ENCODE peak calls at places on chromosomes 4 and X, in nine cellular contexts. G, W, Y, D, V, Q, B, I and U are unnamed samples.

GRCh38 chr4:9962611-9963314 is 58.5 kb downstream of the SLC2A9 start:
- DNase-seq in W (no peak), Q (no peak), V (no peak), G (no peak), D (no peak), Y (no peak), I (no peak), B (no peak), U (no peak)

GRCh38 chrX:74422576-74423288 is 1.4 kb downstream of the SLC16A2 start:
- DNase-seq in W (peak; percentile 78), G (peak; percentile 63), V (peak; percentile 71), Q (peak; percentile 50), B (peak; percentile 72), I (peak; percentile 16), Y (peak; percentile 1), D (no peak), U (no peak)

GRCh38 chr4:155745984-155746383 is 12.8 kb upstream of the GUCY1B1 start:
- DNase-seq in Q (peak; percentile 88), W (peak; percentile 49), B (no peak), V (peak; percentile 28), D (no peak), I (no peak), Y (peak; percentile 33), G (no peak), U (peak; percentile 30)

GRCh38 chr4:121551271-121551670 is 145.5 kb downstream of the ANXA5 start:
- DNase-seq in W (no peak), D (no peak), I (no peak), G (no peak), Y (no peak), V (no peak), B (no peak), Q (peak; percentile 27), U (no peak)

GRCh38 chrX:72094894-72095293 is 36.8 kb downstream of the RTL5 start:
- DNase-seq in Y (no peak), D (no peak), B (peak; percentile 24), I (no peak), W (peak; percentile 54), G (peak; percentile 66), V (peak; percentile 52), Q (peak; percentile 7), U (no peak)

GRCh38 chr4:74390677-74391076 is 25.7 kb downstream of the EREG start:
- DNase-seq in D (no peak), W (no peak), Q (no peak), Y (no peak), G (no peak), I (no peak), B (no peak), V (no peak), U (no peak)

GRCh38 chrX:137034508-137034872 is 695 bp upstream of the GPR101 start:
- DNase-seq in I (no peak), V (no peak), B (no peak), Q (no peak), W (no peak), D (no peak), G (no peak), Y (no peak), U (no peak)

GRCh38 chr4:2324891-2325290 is 63.0 kb upstream of the MXD4 start:
- DNase-seq in Y (no peak), G (no peak), W (peak; percentile 21), V (no peak), I (no peak), D (no peak), Q (peak; percentile 34), B (no peak), U (no peak)

GRCh38 chr4:86959588-86960500 is 25.0 kb downstream of the AFF1 start:
- DNase-seq in D (no peak), G (no peak), Y (no peak), B (no peak), W (no peak), Q (no peak), I (no peak), V (no peak), U (no peak)

GRCh38 chr4:40124690-40125089 is 68.0 kb downstream of the N4BP2 start:
- DNase-seq in Y (no peak), D (no peak), V (no peak), I (no peak), B (no peak), W (no peak), Q (no peak), G (no peak), U (no peak)

GRCh38 chr4:19324175-19324574 is 927.5 kb upstream of the SLIT2 start:
- DNase-seq in Y (no peak), G (no peak), Q (no peak), B (no peak), V (no peak), I (no peak), W (no peak), D (no peak), U (no peak)

GRCh38 chrX:131801911-131802310 is 221.2 kb upstream of the STK26 start:
- DNase-seq in V (no peak), I (no peak), D (no peak), G (no peak), Q (no peak), W (no peak), Y (no peak), B (no peak), U (no peak)

GRCh38 chr4:21139327-21139726 is 439.1 kb downstream of the PACRGL start:
- DNase-seq in Y (no peak), I (no peak), G (no peak), B (no peak), V (no peak), Q (no peak), D (no peak), W (no peak), U (no peak)

GRCh38 chrX:23008431-23009099 is 8.8 kb downstream of the DDX53 start:
- DNase-seq in B (peak; percentile 1), D (no peak), G (no peak), W (peak; percentile 53), V (peak; percentile 57), Y (peak; percentile 10), I (peak; percentile 11), Q (peak; percentile 27), U (peak; percentile 19)

GRCh38 chr4:38046735-38047487 is 86.7 kb downstream of the PTTG2 start:
- DNase-seq in W (peak; percentile 33), V (peak; percentile 65), B (no peak), D (no peak), Y (no peak), Q (peak; percentile 45), I (no peak), G (no peak), U (no peak)

GRCh38 chr4:123555500-123556273 is 159.1 kb downstream of the SPRY1 start:
- DNase-seq in D (peak; percentile 38), G (no peak), V (peak; percentile 99), B (peak; percentile 80), Y (peak; percentile 88), W (peak; percentile 99), Q (peak; percentile 92), I (peak; percentile 92), U (peak; percentile 81)

GRCh38 chr4:16505726-16506125 is 279.5 kb upstream of the TAPT1 start:
- DNase-seq in I (no peak), G (no peak), V (peak; percentile 46), Q (peak; percentile 30), W (peak; percentile 57), D (no peak), Y (no peak), B (no peak), U (no peak)

GRCh38 chr4:118076958-118077766 is 42.9 kb downstream of the NDST3 start:
- DNase-seq in B (peak; percentile 20), Q (peak; percentile 46), G (no peak), D (no peak), Y (no peak), W (peak; percentile 57), V (peak; percentile 71), I (no peak), U (no peak)

GRCh38 chrX:13721371-13721770 is 13.0 kb downstream of the TRAPPC2 start:
- DNase-seq in I (no peak), G (no peak), D (no peak), W (no peak), Y (no peak), Q (peak; percentile 62), V (no peak), B (no peak), U (no peak)

GRCh38 chr4:57308301-57308700 is 198.1 kb upstream of the IGFBP7 start:
- DNase-seq in W (no peak), G (no peak), B (no peak), I (no peak), D (no peak), Y (no peak), Q (no peak), V (no peak), U (no peak)

DNA sequence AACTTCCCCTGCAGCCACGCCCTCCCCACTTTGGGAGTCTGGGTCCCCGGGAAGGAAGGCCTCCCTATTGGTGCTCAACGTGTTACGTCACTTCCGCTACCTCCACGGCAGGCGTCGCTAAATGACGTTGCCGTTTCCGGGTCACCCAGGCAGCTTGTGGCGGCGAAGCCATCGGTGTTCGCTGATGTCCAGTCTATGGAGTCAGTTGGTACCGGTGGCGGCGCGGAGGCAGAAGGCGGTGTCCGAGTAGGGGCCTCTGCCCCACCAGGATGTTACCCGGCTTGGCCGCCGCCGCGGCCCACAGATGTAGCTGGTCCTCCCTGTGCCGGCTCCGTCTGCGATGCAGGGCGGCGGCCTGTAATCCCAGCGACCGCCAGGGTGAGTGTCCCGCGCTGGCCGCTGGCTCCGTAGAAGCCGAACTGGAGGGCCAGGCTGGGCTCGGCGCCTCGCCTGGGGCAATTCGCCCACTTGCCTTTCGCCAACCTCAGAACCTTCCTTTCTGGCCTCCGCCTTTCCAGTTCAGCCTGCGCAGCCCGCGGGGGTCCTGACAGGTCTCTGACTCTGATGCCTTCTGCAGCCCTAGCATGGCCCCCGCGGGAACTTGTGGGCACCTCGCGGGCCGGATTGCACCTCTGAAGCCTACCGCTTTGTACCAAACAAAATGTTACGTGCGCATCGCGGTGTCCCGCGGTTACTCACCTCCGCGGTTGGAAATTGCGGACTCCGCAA is at the start of gene SLC30A9:
- DNase-seq in W (peak; percentile 95), Q (peak; percentile 93), I (peak; percentile 84), Y (peak; percentile 85), G (peak; percentile 92), B (peak; percentile 96), D (peak; percentile 75), V (peak; percentile 93), U (peak; percentile 78)
- TF ChIP-seq CTCF in W (peak; percentile 30), Q (no peak), I (peak; percentile 48), Y (no peak), G (peak; percentile 48), B (peak; percentile 68), D (peak; percentile 52), V (peak; percentile 51), U (peak; percentile 24)

GRCh38 chr4:48197643-48198237 is 63.7 kb upstream of the TXK start:
- DNase-seq in G (no peak), B (no peak), Y (no peak), W (no peak), Q (no peak), D (no peak), V (no peak), I (no peak), U (no peak)
- TF ChIP-seq CTCF in G (no peak), B (no peak), Y (no peak), W (no peak), Q (no peak), D (no peak), V (no peak), I (no peak), U (no peak)

GRCh38 chrX:34918856-34919255 is 23.7 kb upstream of the FAM47B start:
- DNase-seq in Y (peak; percentile 54), B (peak; percentile 11), G (no peak), I (peak; percentile 48), Q (peak; percentile 73), V (peak; percentile 84), D (no peak), W (peak; percentile 67), U (peak; percentile 30)
- TF ChIP-seq CTCF in Y (peak; percentile 56), B (no peak), G (no peak), I (peak; percentile 52), Q (peak; percentile 50), V (peak; percentile 74), D (peak; percentile 41), W (peak; percentile 48), U (peak; percentile 62)

GRCh38 chr4:1058198-1058996 is 47.0 kb downstream of the FGFRL1 start:
- DNase-seq in B (no peak), Y (no peak), D (no peak), G (no peak), W (no peak), Q (no peak), I (no peak), V (no peak), U (no peak)
- TF ChIP-seq CTCF in B (no peak), Y (no peak), D (no peak), G (no peak), W (no peak), Q (no peak), I (no peak), V (no peak), U (no peak)